ENCODE peak calls at places on chromosomes 4 and X, in six cellular contexts. One of them, this sample, is unnamed.

GRCh38 chr4:26782168-26782829 is 78.3 kb upstream of the STIM2 start:
- DNase-seq in A549: no peak
- DNase-seq in stomach: no peak
- DNase-seq in NB4: no peak
- DNase-seq in testis: no peak
- DNase-seq in tibial nerve: no peak
- DNase-seq in this sample: peak

GRCh38 chrX:133294126-133294525 is 76.0 kb upstream of the TFDP3 start:
- DNase-seq in tibial nerve: no peak
- DNase-seq in testis: no peak
- DNase-seq in A549: no peak
- DNase-seq in NB4: no peak
- DNase-seq in stomach: no peak
- DNase-seq in this sample: no peak

GRCh38 chrX:75038925-75039324 is 113.7 kb upstream of the NEXMIF start:
- DNase-seq in A549: no peak
- DNase-seq in stomach: no peak
- DNase-seq in tibial nerve: no peak
- DNase-seq in testis: peak
- DNase-seq in NB4: peak
- DNase-seq in this sample: peak

GRCh38 chrX:71178908-71179307 is 34.3 kb downstream of the NLGN3 start:
- DNase-seq in A549: peak
- DNase-seq in testis: peak
- DNase-seq in tibial nerve: peak
- DNase-seq in NB4: peak
- DNase-seq in stomach: peak
- DNase-seq in this sample: peak

GRCh38 chr4:147793973-147794690 is 62.2 kb downstream of the ARHGAP10 start:
- DNase-seq in stomach: no peak
- DNase-seq in testis: no peak
- DNase-seq in tibial nerve: no peak
- DNase-seq in NB4: no peak
- DNase-seq in A549: no peak
- DNase-seq in this sample: no peak

GRCh38 chrX:83022020-83022419 is 486.1 kb upstream of the POU3F4 start:
- DNase-seq in A549: no peak
- DNase-seq in stomach: no peak
- DNase-seq in testis: no peak
- DNase-seq in tibial nerve: no peak
- DNase-seq in NB4: no peak
- DNase-seq in this sample: no peak

GRCh38 chr4:112823141-112823540 is 186.2 kb downstream of the LARP7 start:
- DNase-seq in testis: no peak
- DNase-seq in NB4: no peak
- DNase-seq in A549: no peak
- DNase-seq in stomach: no peak
- DNase-seq in tibial nerve: no peak
- DNase-seq in this sample: no peak

GRCh38 chr4:46389301-46389761 is 597 bp downstream of the GABRA2 start:
- DNase-seq in testis: peak
- DNase-seq in stomach: no peak
- DNase-seq in tibial nerve: no peak
- DNase-seq in A549: no peak
- DNase-seq in NB4: no peak
- DNase-seq in this sample: no peak

GRCh38 chr4:127641524-127641923 is 8.8 kb downstream of the INTU start:
- DNase-seq in NB4: no peak
- DNase-seq in A549: no peak
- DNase-seq in stomach: no peak
- DNase-seq in testis: no peak
- DNase-seq in tibial nerve: no peak
- DNase-seq in this sample: no peak

GRCh38 chr4:54433686-54434085 is 204.6 kb downstream of the PDGFRA start:
- DNase-seq in A549: no peak
- DNase-seq in stomach: no peak
- DNase-seq in tibial nerve: no peak
- DNase-seq in NB4: peak
- DNase-seq in testis: no peak
- DNase-seq in this sample: peak

GRCh38 chr4:73704314-73705055 is 35.9 kb upstream of the CXCL8 start:
- DNase-seq in NB4: peak
- DNase-seq in testis: peak
- DNase-seq in tibial nerve: peak
- DNase-seq in stomach: peak
- DNase-seq in A549: peak
- DNase-seq in this sample: peak

GRCh38 chrX:48076343-48076742 is 4.9 kb upstream of the ZNF630 start:
- DNase-seq in testis: no peak
- DNase-seq in stomach: no peak
- DNase-seq in A549: no peak
- DNase-seq in NB4: no peak
- DNase-seq in tibial nerve: no peak
- DNase-seq in this sample: no peak

GRCh38 chrX:118632862-118633261 is 94.5 kb upstream of the IL13RA1 start:
- DNase-seq in tibial nerve: no peak
- DNase-seq in NB4: peak
- DNase-seq in stomach: no peak
- DNase-seq in A549: no peak
- DNase-seq in testis: no peak
- DNase-seq in this sample: peak

GRCh38 chrX:152733261-152733975 is at the start of the genes CSAG1 and MAGEA12:
- DNase-seq in A549: no peak
- DNase-seq in NB4: no peak
- DNase-seq in testis: peak
- DNase-seq in tibial nerve: no peak
- DNase-seq in stomach: no peak
- DNase-seq in this sample: no peak

GRCh38 chrX:46444011-46444410 is 101.2 kb downstream of the ZNF674 start:
- DNase-seq in NB4: peak
- DNase-seq in A549: no peak
- DNase-seq in stomach: no peak
- DNase-seq in tibial nerve: no peak
- DNase-seq in testis: no peak
- DNase-seq in this sample: no peak

GRCh38 chr4:74659576-74660411 is 134.5 kb downstream of the BTC start:
- DNase-seq in testis: no peak
- DNase-seq in A549: peak
- DNase-seq in stomach: no peak
- DNase-seq in tibial nerve: no peak
- DNase-seq in NB4: peak
- DNase-seq in this sample: no peak

GRCh38 chr4:55509272-55509671 is 37.4 kb downstream of the CLOCK start:
- DNase-seq in NB4: no peak
- DNase-seq in stomach: no peak
- DNase-seq in A549: no peak
- DNase-seq in tibial nerve: no peak
- DNase-seq in testis: no peak
- DNase-seq in this sample: no peak

GRCh38 chr4:158159054-158159717 is 13.6 kb downstream of the GASK1B start:
- DNase-seq in testis: no peak
- DNase-seq in A549: no peak
- DNase-seq in stomach: no peak
- DNase-seq in NB4: no peak
- DNase-seq in tibial nerve: no peak
- DNase-seq in this sample: no peak

GRCh38 chr4:102344520-102344954 is 745 bp downstream of the SLC39A8 start:
- DNase-seq in testis: peak
- DNase-seq in stomach: peak
- DNase-seq in tibial nerve: no peak
- DNase-seq in A549: peak
- DNase-seq in NB4: peak
- DNase-seq in this sample: peak

GRCh38 chr4:41525129-41525528 is 12.8 kb upstream of the LIMCH1 start:
- DNase-seq in stomach: no peak
- DNase-seq in testis: no peak
- DNase-seq in tibial nerve: no peak
- DNase-seq in A549: peak
- DNase-seq in NB4: no peak
- DNase-seq in this sample: no peak

DNA sequence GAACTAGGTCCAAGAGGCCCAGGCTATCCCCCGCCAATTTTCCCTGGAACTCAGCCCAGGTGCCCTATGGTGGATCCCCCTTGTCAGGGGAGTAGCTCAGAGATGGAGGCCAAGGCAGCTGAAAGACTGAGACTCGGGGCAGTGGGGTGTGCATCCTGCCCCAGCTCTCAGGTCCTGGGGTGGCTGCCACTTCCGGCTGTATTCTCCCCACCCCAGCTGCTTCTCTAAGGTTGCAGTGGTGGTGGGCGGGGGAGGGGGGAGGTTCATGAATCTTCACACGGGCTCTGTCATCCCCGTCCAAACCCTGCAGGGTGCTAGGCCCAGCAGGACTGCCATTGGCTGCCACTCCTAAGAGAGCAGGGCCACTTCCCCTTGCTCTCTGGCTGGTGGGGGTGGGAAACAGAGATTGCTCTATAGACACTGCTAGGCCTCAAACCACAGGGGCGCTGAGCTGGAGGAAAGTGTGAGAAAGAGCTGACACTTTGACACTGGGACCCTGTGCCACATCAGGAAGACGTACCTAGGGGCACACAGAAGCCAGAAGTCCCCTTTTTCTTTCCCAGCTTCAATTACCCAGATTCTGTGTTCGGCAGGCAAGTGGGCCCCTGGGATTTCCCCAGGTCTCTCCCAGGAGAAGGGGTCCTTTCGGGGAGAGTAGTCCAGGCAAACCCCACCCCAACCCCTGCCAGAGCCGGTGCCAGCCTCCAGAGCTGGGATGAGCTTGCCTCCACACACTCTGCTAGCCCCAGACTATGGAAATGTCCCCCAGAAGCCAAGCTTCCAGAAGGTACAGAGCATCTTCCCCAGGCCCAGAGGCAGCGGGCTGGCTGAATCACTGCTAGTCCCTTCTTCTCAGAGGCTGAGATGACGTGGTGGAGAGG is 1.6 kb downstream of the SASH3 start:
- DNase-seq in A549: no peak
- DNase-seq in tibial nerve: no peak
- DNase-seq in NB4: peak
- DNase-seq in stomach: peak
- DNase-seq in testis: peak
- DNase-seq in this sample: no peak
- TF ChIP-seq POLR2A in A549: no peak
- TF ChIP-seq POLR2A in tibial nerve: no peak
- TF ChIP-seq POLR2A in NB4: no peak
- TF ChIP-seq POLR2A in stomach: no peak
- TF ChIP-seq POLR2A in testis: no peak
- TF ChIP-seq POLR2A in this sample: no peak

DNA sequence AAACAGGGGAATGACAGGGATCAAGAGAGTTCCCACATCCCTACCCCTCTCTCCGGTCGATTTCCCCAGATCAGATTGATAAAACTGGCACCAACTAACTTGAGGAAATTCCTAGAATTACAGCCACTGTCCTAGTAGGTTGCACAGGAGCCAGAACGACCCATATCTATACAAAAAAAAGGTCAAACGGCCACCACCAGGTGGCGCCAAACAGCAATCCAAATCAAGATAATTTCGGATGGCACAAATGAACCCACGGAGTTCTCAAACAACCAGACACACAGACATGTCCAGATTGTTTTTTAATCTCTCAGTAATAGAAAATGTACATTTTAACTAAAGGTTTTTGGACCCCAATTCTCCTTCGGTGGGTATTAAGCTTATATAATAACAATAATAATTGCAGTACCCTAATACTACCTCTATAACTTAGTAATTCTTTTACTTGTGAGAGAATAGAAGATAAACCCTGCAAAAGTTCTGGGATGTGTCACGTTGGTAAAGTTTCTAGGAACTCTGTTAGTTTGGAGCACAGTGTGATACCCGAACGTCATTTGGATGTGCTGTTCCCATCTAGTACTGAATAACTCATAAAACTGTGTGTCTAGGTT is 212.6 kb downstream of the SPOCK3 start:
- DNase-seq in stomach: peak
- DNase-seq in testis: peak
- DNase-seq in A549: no peak
- DNase-seq in tibial nerve: peak
- DNase-seq in NB4: peak
- DNase-seq in this sample: peak
- TF ChIP-seq POLR2A in stomach: no peak
- TF ChIP-seq POLR2A in testis: no peak
- TF ChIP-seq POLR2A in A549: no peak
- TF ChIP-seq POLR2A in tibial nerve: no peak
- TF ChIP-seq POLR2A in NB4: no peak
- TF ChIP-seq POLR2A in this sample: no peak

DNA sequence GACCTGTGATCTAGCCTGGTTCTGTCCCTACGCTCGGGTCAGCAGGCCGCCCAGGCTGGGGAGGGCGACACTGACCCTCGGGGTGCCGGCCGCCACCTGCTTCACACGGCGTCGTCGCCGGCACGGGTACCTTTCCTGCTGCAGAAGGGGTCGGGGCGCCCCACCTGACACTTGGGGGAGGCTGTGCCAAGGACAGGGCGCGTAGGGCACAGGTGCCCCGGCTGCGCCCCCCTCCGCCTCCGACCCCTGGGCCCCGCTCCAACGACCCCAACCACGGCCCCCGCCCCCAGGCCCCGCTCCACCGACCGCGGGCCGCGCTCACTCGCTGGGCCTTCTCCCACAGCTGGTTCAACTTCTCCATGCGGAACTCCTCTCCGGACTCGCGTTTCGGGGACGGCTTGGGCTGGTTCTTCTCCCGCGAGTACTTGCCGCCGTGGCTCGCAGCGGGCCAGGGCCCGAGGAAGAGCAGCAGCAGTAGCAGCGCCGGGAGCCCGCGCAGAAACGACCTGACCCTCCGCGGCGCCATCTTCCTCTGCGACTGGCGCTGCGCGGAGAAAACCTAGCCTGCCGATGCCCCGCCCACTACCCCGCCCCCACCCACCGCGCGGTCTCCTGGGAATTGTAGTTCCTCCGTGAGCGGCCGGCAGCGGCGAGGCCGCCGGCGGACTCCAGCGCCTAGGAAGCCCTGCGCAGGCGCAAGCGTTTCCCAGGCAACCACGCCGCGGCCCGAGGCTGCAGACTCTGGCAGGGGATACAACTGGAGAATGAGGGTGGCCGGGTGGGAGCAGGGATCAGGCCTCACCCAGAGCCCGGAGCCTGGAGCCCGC is at the start of gene LRPAP1:
- DNase-seq in testis: peak
- DNase-seq in tibial nerve: peak
- DNase-seq in NB4: peak
- DNase-seq in A549: peak
- DNase-seq in stomach: peak
- DNase-seq in this sample: peak
- TF ChIP-seq POLR2A in testis: peak
- TF ChIP-seq POLR2A in tibial nerve: peak
- TF ChIP-seq POLR2A in NB4: peak
- TF ChIP-seq POLR2A in A549: peak
- TF ChIP-seq POLR2A in stomach: no peak
- TF ChIP-seq POLR2A in this sample: peak

GRCh38 chrX:136246201-136246600 is 5.0 kb downstream of the MAP7D3 start:
- DNase-seq in A549: no peak
- DNase-seq in stomach: no peak
- DNase-seq in testis: no peak
- DNase-seq in NB4: no peak
- DNase-seq in tibial nerve: no peak
- DNase-seq in this sample: no peak

GRCh38 chrX:136255543-136255942 is 4.3 kb upstream of the MAP7D3 start:
- DNase-seq in tibial nerve: no peak
- DNase-seq in testis: peak
- DNase-seq in NB4: no peak
- DNase-seq in A549: no peak
- DNase-seq in stomach: no peak
- DNase-seq in this sample: no peak

GRCh38 chrX:136250191-136251041 is 784 bp downstream of the MAP7D3 start:
- DNase-seq in stomach: no peak
- DNase-seq in NB4: no peak
- DNase-seq in A549: peak
- DNase-seq in tibial nerve: no peak
- DNase-seq in testis: peak
- DNase-seq in this sample: peak

GRCh38 chrX:136251042-136251991 is at the start of gene MAP7D3:
- DNase-seq in A549: peak
- DNase-seq in NB4: peak
- DNase-seq in testis: peak
- DNase-seq in tibial nerve: peak
- DNase-seq in stomach: peak
- DNase-seq in this sample: peak
- TF ChIP-seq POLR2A in A549: peak
- TF ChIP-seq POLR2A in NB4: peak
- TF ChIP-seq POLR2A in testis: no peak
- TF ChIP-seq POLR2A in tibial nerve: no peak
- TF ChIP-seq POLR2A in stomach: no peak
- TF ChIP-seq POLR2A in this sample: no peak

This sample was measured in erythroblast.